ENCODE peak calls at places on chromosomes 1 and 21, in seven cellular contexts. J, L, F, G, W, U and P are unnamed samples.

GRCh38 chr1:50658421-50659076 is 235.3 kb upstream of the DMRTA2 start:
- DNase-seq in F (no peak), U (no peak), G (no peak), W (no peak), L (no peak), J (no peak), P (no peak)

GRCh38 chr1:28887835-28888682 is 26.3 kb upstream of the EPB41 start:
- DNase-seq in J (no peak), U (no peak), W (no peak), G (peak; percentile 47), F (peak; percentile 44), L (no peak), P (no peak)

GRCh38 chr21:29671728-29672127 is 268.1 kb downstream of the GRIK1 start:
- DNase-seq in U (no peak), G (no peak), J (no peak), L (no peak), W (no peak), F (no peak), P (no peak)

GRCh38 chr1:227330279-227330678 is 12.0 kb upstream of the CDC42BPA start:
- DNase-seq in L (no peak), G (no peak), U (no peak), W (no peak), F (no peak), J (no peak), P (no peak)

GRCh38 chr1:19372602-19373001 is 60.5 kb downstream of the SLC66A1 start:
- DNase-seq in G (no peak), W (no peak), F (no peak), L (no peak), U (no peak), J (no peak), P (no peak)

GRCh38 chr1:35810096-35810860 is 2.5 kb downstream of the AGO4 start:
- DNase-seq in G (no peak), W (no peak), L (no peak), J (no peak), U (no peak), F (no peak), P (no peak)

GRCh38 chr1:202056644-202057334 is 46.4 kb downstream of the ELF3 start:
- DNase-seq in L (no peak), J (no peak), G (peak; percentile 90), W (no peak), U (no peak), F (peak; percentile 96), P (no peak)

GRCh38 chr21:31133243-31133830 is 95.1 kb upstream of the KRTAP19-8 start:
- DNase-seq in L (peak; percentile 20), U (peak; percentile 80), W (no peak), F (no peak), J (no peak), G (no peak), P (no peak)

GRCh38 chr21:14833221-14833620 is 231.6 kb downstream of the NRIP1 start:
- DNase-seq in L (no peak), U (no peak), F (no peak), G (no peak), W (no peak), J (no peak), P (no peak)

GRCh38 chr21:25506887-25507286 is 100.4 kb downstream of the MRPL39 start:
- DNase-seq in L (no peak), J (no peak), W (no peak), U (no peak), F (no peak), G (no peak), P (no peak)

GRCh38 chr1:50419192-50419906 is 3.9 kb downstream of the DMRTA2 start:
- DNase-seq in L (no peak), F (no peak), G (no peak), U (no peak), J (no peak), W (peak; percentile 55), P (no peak)

GRCh38 chr1:96520542-96520941 is 201.0 kb upstream of the PTBP2 start:
- DNase-seq in F (no peak), G (no peak), W (no peak), J (no peak), L (no peak), U (no peak), P (no peak)

GRCh38 chr1:34364376-34364775 is 187.7 kb downstream of the C1orf94 start:
- DNase-seq in W (no peak), G (no peak), F (no peak), L (no peak), J (no peak), U (no peak), P (no peak)

GRCh38 chr1:159826436-159827101 is at the start of gene SLAMF8:
- DNase-seq in J (no peak), W (peak; percentile 42), U (no peak), L (peak; percentile 8), G (no peak), F (peak; percentile 48), P (no peak)

GRCh38 chr1:172287207-172287606 is 133.3 kb upstream of the C1orf105 start:
- DNase-seq in L (no peak), J (no peak), F (peak; percentile 28), G (peak; percentile 73), W (no peak), U (no peak), P (no peak)

GRCh38 chr1:226166341-226166740 is 20.2 kb downstream of the ACBD3 start:
- DNase-seq in W (no peak), L (no peak), U (no peak), F (no peak), G (no peak), J (no peak), P (no peak)

GRCh38 chr1:27603962-27604578 is at the start of gene AHDC1:
- DNase-seq in L (peak; percentile 91), G (peak; percentile 90), F (peak; percentile 95), J (peak; percentile 85), U (peak; percentile 91), W (peak; percentile 98), P (peak; percentile 94)
- TF ChIP-seq CTCF in L (no peak), G (no peak), F (no peak), J (no peak), U (no peak), W (no peak), P (no peak)

GRCh38 chr1:197763769-197764168 is 11.5 kb downstream of the DENND1B start:
- DNase-seq in F (no peak), J (no peak), L (no peak), G (no peak), W (no peak), U (no peak), P (no peak)

GRCh38 chr1:197770243-197770642 is 5.0 kb downstream of the DENND1B start:
- DNase-seq in F (no peak), G (no peak), W (no peak), L (no peak), U (no peak), J (no peak), P (no peak)

GRCh38 chr1:197771904-197772561 is 3.2 kb downstream of the DENND1B start:
- DNase-seq in G (no peak), J (no peak), U (no peak), W (no peak), L (no peak), F (no peak), P (no peak)

GRCh38 chr1:197771388-197771787 is 3.9 kb downstream of the DENND1B start:
- DNase-seq in W (no peak), F (no peak), J (no peak), G (no peak), U (peak; percentile 90), L (no peak), P (no peak)

GRCh38 chr1:197768014-197768413 is 7.3 kb downstream of the DENND1B start:
- DNase-seq in U (no peak), J (no peak), L (no peak), W (no peak), G (no peak), F (no peak), P (no peak)
- TF ChIP-seq CTCF in U (no peak), J (no peak), L (no peak), W (no peak), G (no peak), F (no peak), P (no peak)

DNA sequence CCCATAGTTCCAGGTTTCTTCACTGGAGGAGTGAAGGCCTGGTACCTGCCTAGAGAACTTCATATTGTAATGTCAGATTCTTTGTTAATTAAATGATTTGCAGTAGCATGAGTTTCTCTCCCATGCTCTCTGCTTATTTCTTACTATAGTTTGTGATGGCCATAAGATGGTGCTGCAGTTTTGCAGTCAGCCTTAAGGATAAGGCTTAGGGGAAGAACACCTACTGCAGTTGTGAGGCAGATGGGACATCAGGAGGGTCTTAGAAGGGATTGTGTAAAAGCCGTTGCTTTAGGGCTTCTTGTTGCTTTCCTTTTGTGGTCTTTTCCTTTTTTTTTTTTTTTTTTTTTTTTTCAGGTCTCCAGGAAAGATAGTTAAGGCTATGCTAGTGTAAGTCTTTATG is 61.8 kb downstream of the MACF1 start:
- DNase-seq in J (no peak), F (no peak), G (no peak), U (peak; percentile 37), L (no peak), W (no peak), P (no peak)
- TF ChIP-seq CTCF in J (no peak), F (no peak), G (no peak), U (peak; percentile 36), L (no peak), W (peak; percentile 18), P (no peak)

GRCh38 chr1:116847688-116848531 is 61.8 kb upstream of the PTGFRN start:
- DNase-seq in G (no peak), L (no peak), W (peak; percentile 42), J (no peak), F (no peak), U (no peak), P (no peak)

GRCh38 chr1:116844775-116845174 is 64.9 kb upstream of the PTGFRN start:
- DNase-seq in L (no peak), G (no peak), U (no peak), J (no peak), F (no peak), W (no peak), P (no peak)

GRCh38 chr1:116847175-116847574 is 62.5 kb upstream of the PTGFRN start:
- DNase-seq in L (no peak), W (no peak), U (no peak), G (no peak), J (no peak), F (no peak), P (no peak)

GRCh38 chr1:116841569-116842364 is 67.9 kb upstream of the PTGFRN start:
- DNase-seq in W (no peak), J (no peak), F (no peak), L (no peak), U (no peak), G (no peak), P (no peak)

GRCh38 chr1:116842654-116843053 is 67.1 kb upstream of the PTGFRN start:
- DNase-seq in L (no peak), F (no peak), G (no peak), U (no peak), W (no peak), J (no peak), P (no peak)
- TF ChIP-seq CTCF in L (no peak), F (no peak), G (no peak), U (no peak), W (no peak), J (no peak), P (no peak)

GRCh38 chr1:64173300-64173940 is 30.0 kb upstream of the UBE2U start:
- DNase-seq in W (no peak), J (no peak), F (no peak), L (no peak), U (no peak), G (peak; percentile 31), P (no peak)
- TF ChIP-seq CTCF in W (no peak), J (no peak), F (no peak), L (no peak), U (no peak), G (no peak), P (no peak)